ENCODE peak calls at places on chromosomes 5 and 9, in six cellular contexts. One of them, this sample, is unnamed.

GRCh38 chr9:121278535-121279169 is 10.7 kb downstream of the GSN start:
- DNase-seq in GM23338: peak
- DNase-seq in astrocyte of the spinal cord: peak
- DNase-seq in tibial nerve: peak
- DNase-seq in psoas muscle: peak
- DNase-seq in dorsolateral prefrontal cortex: no peak
- DNase-seq in this sample: peak

GRCh38 chr5:157267766-157268480 is 2.0 kb downstream of the CYFIP2 start:
- DNase-seq in GM23338: no peak
- DNase-seq in tibial nerve: no peak
- DNase-seq in psoas muscle: no peak
- DNase-seq in dorsolateral prefrontal cortex: no peak
- DNase-seq in astrocyte of the spinal cord: no peak
- DNase-seq in this sample: peak

GRCh38 chr9:129838707-129839259 is 3.5 kb downstream of the USP20 start:
- DNase-seq in psoas muscle: no peak
- DNase-seq in tibial nerve: no peak
- DNase-seq in dorsolateral prefrontal cortex: no peak
- DNase-seq in astrocyte of the spinal cord: peak
- DNase-seq in GM23338: no peak
- DNase-seq in this sample: no peak

GRCh38 chr9:89366711-89367110 is 48.4 kb downstream of the SECISBP2 start:
- DNase-seq in dorsolateral prefrontal cortex: no peak
- DNase-seq in psoas muscle: no peak
- DNase-seq in tibial nerve: no peak
- DNase-seq in astrocyte of the spinal cord: no peak
- DNase-seq in GM23338: no peak
- DNase-seq in this sample: no peak

GRCh38 chr5:157915638-157916037 is 56.7 kb upstream of the CLINT1 start:
- DNase-seq in dorsolateral prefrontal cortex: no peak
- DNase-seq in tibial nerve: peak
- DNase-seq in GM23338: no peak
- DNase-seq in psoas muscle: peak
- DNase-seq in astrocyte of the spinal cord: peak
- DNase-seq in this sample: no peak

GRCh38 chr5:139287890-139288635 is 5.5 kb upstream of the MATR3 start:
- DNase-seq in psoas muscle: no peak
- DNase-seq in GM23338: no peak
- DNase-seq in astrocyte of the spinal cord: no peak
- DNase-seq in dorsolateral prefrontal cortex: no peak
- DNase-seq in tibial nerve: no peak
- DNase-seq in this sample: no peak

GRCh38 chr5:72040513-72040912 is 66.8 kb upstream of the MAP1B start:
- DNase-seq in psoas muscle: no peak
- DNase-seq in astrocyte of the spinal cord: no peak
- DNase-seq in tibial nerve: no peak
- DNase-seq in dorsolateral prefrontal cortex: no peak
- DNase-seq in GM23338: no peak
- DNase-seq in this sample: no peak

GRCh38 chr5:98750693-98751092 is 22.8 kb upstream of the RGMB start:
- DNase-seq in psoas muscle: no peak
- DNase-seq in astrocyte of the spinal cord: no peak
- DNase-seq in GM23338: peak
- DNase-seq in tibial nerve: no peak
- DNase-seq in dorsolateral prefrontal cortex: no peak
- DNase-seq in this sample: no peak

GRCh38 chr5:95628933-95629332 is 9.0 kb downstream of the GPR150 start:
- DNase-seq in astrocyte of the spinal cord: no peak
- DNase-seq in GM23338: peak
- DNase-seq in dorsolateral prefrontal cortex: no peak
- DNase-seq in psoas muscle: no peak
- DNase-seq in tibial nerve: no peak
- DNase-seq in this sample: no peak

GRCh38 chr5:154406231-154406630 is 39.6 kb upstream of the SAP30L start:
- DNase-seq in astrocyte of the spinal cord: peak
- DNase-seq in dorsolateral prefrontal cortex: no peak
- DNase-seq in tibial nerve: no peak
- DNase-seq in psoas muscle: no peak
- DNase-seq in GM23338: no peak
- DNase-seq in this sample: no peak
- H3K4me3 ChIP-seq in astrocyte of the spinal cord: no peak
- H3K4me3 ChIP-seq in dorsolateral prefrontal cortex: no peak
- H3K4me3 ChIP-seq in tibial nerve: no peak
- H3K4me3 ChIP-seq in psoas muscle: no peak
- H3K4me3 ChIP-seq in GM23338: no peak
- H3K4me3 ChIP-seq in this sample: no peak

GRCh38 chr9:114501786-114502682 is 3.2 kb downstream of the WHRN start:
- DNase-seq in psoas muscle: no peak
- DNase-seq in tibial nerve: no peak
- DNase-seq in GM23338: peak
- DNase-seq in dorsolateral prefrontal cortex: no peak
- DNase-seq in astrocyte of the spinal cord: peak
- DNase-seq in this sample: peak

GRCh38 chr9:114504341-114505186 is 709 bp downstream of the WHRN start:
- DNase-seq in psoas muscle: peak
- DNase-seq in tibial nerve: peak
- DNase-seq in dorsolateral prefrontal cortex: no peak
- DNase-seq in GM23338: peak
- DNase-seq in astrocyte of the spinal cord: peak
- DNase-seq in this sample: peak

GRCh38 chr9:114505187-114506081 is at the start of gene WHRN:
- DNase-seq in psoas muscle: peak
- DNase-seq in dorsolateral prefrontal cortex: peak
- DNase-seq in GM23338: peak
- DNase-seq in astrocyte of the spinal cord: peak
- DNase-seq in tibial nerve: peak
- DNase-seq in this sample: peak

GRCh38 chr9:114503009-114503408 is 2.3 kb downstream of the WHRN start:
- DNase-seq in tibial nerve: no peak
- DNase-seq in GM23338: no peak
- DNase-seq in dorsolateral prefrontal cortex: no peak
- DNase-seq in psoas muscle: no peak
- DNase-seq in astrocyte of the spinal cord: no peak
- DNase-seq in this sample: no peak

DNA sequence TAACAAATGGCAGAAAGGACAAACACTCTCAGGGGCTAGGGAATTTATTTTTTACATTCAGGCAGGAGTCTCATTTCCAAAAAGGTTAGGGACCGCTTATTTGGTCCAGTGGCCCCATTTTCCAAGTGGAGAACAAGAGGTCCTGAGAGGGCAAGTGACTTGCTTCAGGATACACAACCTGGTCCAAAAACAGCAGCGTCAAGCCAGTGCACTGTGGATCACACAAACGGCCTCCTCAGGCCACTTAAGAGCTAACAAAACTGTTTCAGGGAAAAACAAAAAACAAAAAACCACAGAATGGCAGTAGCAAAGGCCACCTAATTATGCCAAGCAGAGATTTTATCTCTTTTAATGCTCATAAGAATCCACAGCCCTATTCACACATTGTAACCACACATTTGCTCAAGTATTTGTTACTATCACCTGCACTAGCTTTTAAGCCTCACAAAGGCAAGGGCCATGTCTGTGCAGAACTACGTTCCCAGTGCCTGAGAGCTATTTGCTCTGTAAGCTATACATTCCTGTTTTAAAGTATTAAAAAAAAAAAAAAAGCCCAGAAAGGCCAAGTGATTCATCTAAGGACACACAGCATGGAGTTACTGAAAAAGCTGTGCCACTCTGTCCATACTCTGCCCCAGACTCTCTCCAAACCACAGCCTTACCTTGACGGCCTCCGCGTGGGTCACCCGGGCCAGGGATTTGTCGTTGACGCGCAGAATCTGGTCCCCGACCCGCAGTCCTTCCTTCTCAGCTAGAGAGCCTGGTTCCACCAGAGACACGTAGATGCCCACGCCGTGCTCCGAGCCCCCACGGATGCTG is 1.5 kb downstream of the WHRN start:
- DNase-seq in psoas muscle: no peak
- DNase-seq in astrocyte of the spinal cord: no peak
- DNase-seq in GM23338: no peak
- DNase-seq in tibial nerve: peak
- DNase-seq in dorsolateral prefrontal cortex: no peak
- DNase-seq in this sample: no peak
- H3K4me3 ChIP-seq in psoas muscle: peak
- H3K4me3 ChIP-seq in astrocyte of the spinal cord: peak
- H3K4me3 ChIP-seq in GM23338: peak
- H3K4me3 ChIP-seq in tibial nerve: peak
- H3K4me3 ChIP-seq in dorsolateral prefrontal cortex: peak
- H3K4me3 ChIP-seq in this sample: peak

GRCh38 chr5:143008809-143009521 is 238.8 kb downstream of the ARHGAP26 start:
- DNase-seq in tibial nerve: peak
- DNase-seq in GM23338: no peak
- DNase-seq in psoas muscle: no peak
- DNase-seq in astrocyte of the spinal cord: peak
- DNase-seq in dorsolateral prefrontal cortex: no peak
- DNase-seq in this sample: no peak
- H3K4me3 ChIP-seq in tibial nerve: no peak
- H3K4me3 ChIP-seq in GM23338: no peak
- H3K4me3 ChIP-seq in psoas muscle: no peak
- H3K4me3 ChIP-seq in astrocyte of the spinal cord: no peak
- H3K4me3 ChIP-seq in dorsolateral prefrontal cortex: no peak
- H3K4me3 ChIP-seq in this sample: no peak

GRCh38 chr5:75513841-75514240 is 2.1 kb downstream of the POLK start:
- DNase-seq in psoas muscle: no peak
- DNase-seq in GM23338: no peak
- DNase-seq in tibial nerve: no peak
- DNase-seq in astrocyte of the spinal cord: no peak
- DNase-seq in dorsolateral prefrontal cortex: no peak
- DNase-seq in this sample: no peak
- H3K4me3 ChIP-seq in psoas muscle: peak
- H3K4me3 ChIP-seq in GM23338: no peak
- H3K4me3 ChIP-seq in tibial nerve: no peak
- H3K4me3 ChIP-seq in astrocyte of the spinal cord: no peak
- H3K4me3 ChIP-seq in dorsolateral prefrontal cortex: no peak
- H3K4me3 ChIP-seq in this sample: no peak

GRCh38 chr5:4044881-4045280 is 449.2 kb downstream of the IRX1 start:
- DNase-seq in psoas muscle: no peak
- DNase-seq in tibial nerve: no peak
- DNase-seq in astrocyte of the spinal cord: no peak
- DNase-seq in GM23338: no peak
- DNase-seq in dorsolateral prefrontal cortex: no peak
- DNase-seq in this sample: no peak

GRCh38 chr5:4043135-4043534 is 447.5 kb downstream of the IRX1 start:
- DNase-seq in dorsolateral prefrontal cortex: no peak
- DNase-seq in astrocyte of the spinal cord: no peak
- DNase-seq in psoas muscle: no peak
- DNase-seq in tibial nerve: no peak
- DNase-seq in GM23338: no peak
- DNase-seq in this sample: no peak

GRCh38 chr5:4036861-4037260 is 441.2 kb downstream of the IRX1 start:
- DNase-seq in GM23338: no peak
- DNase-seq in psoas muscle: no peak
- DNase-seq in tibial nerve: no peak
- DNase-seq in dorsolateral prefrontal cortex: no peak
- DNase-seq in astrocyte of the spinal cord: no peak
- DNase-seq in this sample: no peak

GRCh38 chr5:4038994-4039393 is 443.4 kb downstream of the IRX1 start:
- DNase-seq in GM23338: no peak
- DNase-seq in psoas muscle: no peak
- DNase-seq in dorsolateral prefrontal cortex: no peak
- DNase-seq in tibial nerve: no peak
- DNase-seq in astrocyte of the spinal cord: no peak
- DNase-seq in this sample: no peak

DNA sequence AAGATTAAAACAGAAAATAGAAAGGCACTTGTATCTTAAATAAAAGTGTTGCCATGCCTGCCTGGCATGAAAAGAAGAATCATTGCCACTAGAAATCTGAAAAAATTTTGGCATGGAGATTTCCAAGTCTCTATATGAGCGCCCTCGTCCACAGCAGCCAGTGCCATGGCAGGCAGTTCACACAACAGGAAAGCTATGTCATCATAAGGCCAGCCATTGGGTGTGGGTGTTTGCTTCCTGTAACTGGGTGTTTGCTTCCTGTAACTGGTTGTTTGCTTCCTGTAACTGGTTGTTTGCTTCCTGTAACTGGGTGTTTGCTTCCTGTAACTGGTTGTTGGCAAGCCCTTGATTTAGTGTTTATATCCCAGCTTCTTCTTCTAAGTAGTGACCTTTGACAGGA is 446.7 kb downstream of the IRX1 start:
- DNase-seq in tibial nerve: no peak
- DNase-seq in GM23338: no peak
- DNase-seq in psoas muscle: no peak
- DNase-seq in dorsolateral prefrontal cortex: no peak
- DNase-seq in astrocyte of the spinal cord: no peak
- DNase-seq in this sample: no peak
- H3K4me3 ChIP-seq in tibial nerve: no peak
- H3K4me3 ChIP-seq in GM23338: no peak
- H3K4me3 ChIP-seq in psoas muscle: no peak
- H3K4me3 ChIP-seq in dorsolateral prefrontal cortex: no peak
- H3K4me3 ChIP-seq in astrocyte of the spinal cord: no peak
- H3K4me3 ChIP-seq in this sample: no peak

GRCh38 chr5:142319105-142319504 is 5.7 kb downstream of the SPRY4 start:
- DNase-seq in GM23338: no peak
- DNase-seq in tibial nerve: no peak
- DNase-seq in dorsolateral prefrontal cortex: no peak
- DNase-seq in psoas muscle: no peak
- DNase-seq in astrocyte of the spinal cord: peak
- DNase-seq in this sample: no peak
- H3K4me3 ChIP-seq in GM23338: peak
- H3K4me3 ChIP-seq in tibial nerve: peak
- H3K4me3 ChIP-seq in dorsolateral prefrontal cortex: no peak
- H3K4me3 ChIP-seq in psoas muscle: peak
- H3K4me3 ChIP-seq in astrocyte of the spinal cord: peak
- H3K4me3 ChIP-seq in this sample: no peak

GRCh38 chr9:114154597-114155102 is 687 bp upstream of the COL27A1 start:
- DNase-seq in psoas muscle: no peak
- DNase-seq in tibial nerve: no peak
- DNase-seq in dorsolateral prefrontal cortex: no peak
- DNase-seq in GM23338: no peak
- DNase-seq in astrocyte of the spinal cord: no peak
- DNase-seq in this sample: no peak

GRCh38 chr9:114155263-114155966 is at the start of gene COL27A1:
- DNase-seq in tibial nerve: peak
- DNase-seq in dorsolateral prefrontal cortex: peak
- DNase-seq in GM23338: peak
- DNase-seq in psoas muscle: peak
- DNase-seq in astrocyte of the spinal cord: peak
- DNase-seq in this sample: peak

GRCh38 chr9:114155967-114156294 is 594 bp downstream of the COL27A1 start:
- DNase-seq in tibial nerve: no peak
- DNase-seq in astrocyte of the spinal cord: no peak
- DNase-seq in GM23338: peak
- DNase-seq in psoas muscle: no peak
- DNase-seq in dorsolateral prefrontal cortex: no peak
- DNase-seq in this sample: no peak

GRCh38 chr9:114156311-114156657 is 947 bp downstream of the COL27A1 start:
- DNase-seq in GM23338: peak
- DNase-seq in astrocyte of the spinal cord: no peak
- DNase-seq in tibial nerve: no peak
- DNase-seq in psoas muscle: no peak
- DNase-seq in dorsolateral prefrontal cortex: no peak
- DNase-seq in this sample: no peak

GRCh38 chr9:114153761-114154596 is 1.4 kb upstream of the COL27A1 start:
- DNase-seq in tibial nerve: no peak
- DNase-seq in dorsolateral prefrontal cortex: no peak
- DNase-seq in GM23338: peak
- DNase-seq in psoas muscle: no peak
- DNase-seq in astrocyte of the spinal cord: no peak
- DNase-seq in this sample: peak
- H3K4me3 ChIP-seq in tibial nerve: peak
- H3K4me3 ChIP-seq in dorsolateral prefrontal cortex: peak
- H3K4me3 ChIP-seq in GM23338: peak
- H3K4me3 ChIP-seq in psoas muscle: peak
- H3K4me3 ChIP-seq in astrocyte of the spinal cord: peak
- H3K4me3 ChIP-seq in this sample: peak

GRCh38 chr9:127793093-127793708 is 7.4 kb downstream of the CDK9 start:
- DNase-seq in dorsolateral prefrontal cortex: no peak
- DNase-seq in GM23338: no peak
- DNase-seq in tibial nerve: no peak
- DNase-seq in astrocyte of the spinal cord: peak
- DNase-seq in psoas muscle: no peak
- DNase-seq in this sample: peak
- H3K4me3 ChIP-seq in dorsolateral prefrontal cortex: no peak
- H3K4me3 ChIP-seq in GM23338: no peak
- H3K4me3 ChIP-seq in tibial nerve: no peak
- H3K4me3 ChIP-seq in astrocyte of the spinal cord: no peak
- H3K4me3 ChIP-seq in psoas muscle: no peak
- H3K4me3 ChIP-seq in this sample: no peak

This sample was measured in WERI-Rb-1.